ENCODE peak calls at places on chromosomes 7 and 10, in eight cellular contexts. Z is A673; R is CD8-positive, alpha-beta memory T cell; L is Panc1; G is mesenchymal stem cell; P is A549; X is left ventricle myocardium inferior; Y is iPS DF 6.9. V is an unnamed sample. For H3K9me3, the result is how much of the 10 kb centered on the place peaks cover.

GRCh38 chr7:1503390-1503789 is 799 bp downstream of the INTS1 start:
- DNase-seq in Z (no peak), R (no peak), L (no peak), G (no peak), P (no peak), X (no peak), Y (no peak), V (no peak)

GRCh38 chr7:82593780-82594179 is 150.2 kb upstream of the CACNA2D1 start:
- DNase-seq in Z (no peak), R (no peak), L (no peak), G (peak), P (no peak), X (no peak), Y (no peak), V (peak)

GRCh38 chr7:41685684-41686083 is 17.2 kb downstream of the INHBA start:
- DNase-seq in Z (no peak), R (no peak), L (no peak), G (peak), P (no peak), X (no peak), Y (no peak), V (no peak)

GRCh38 chr7:155581107-155581830 is 34.9 kb upstream of the CNPY1 start:
- DNase-seq in Z (no peak), R (no peak), L (no peak), G (no peak), P (no peak), X (no peak), Y (no peak), V (no peak)

GRCh38 chr7:137820677-137821420 is 25.9 kb downstream of the DGKI start:
- DNase-seq in Z (peak), R (no peak), L (no peak), G (peak), P (no peak), X (peak), Y (peak), V (peak)

GRCh38 chr7:128713794-128714193 is 25.4 kb upstream of the CALU start:
- DNase-seq in Z (no peak), R (no peak), L (no peak), G (peak), P (no peak), X (no peak), Y (no peak), V (no peak)

GRCh38 chr10:110443239-110444008 is 54.3 kb upstream of the DUSP5 start:
- DNase-seq in Z (no peak), R (no peak), L (no peak), G (no peak), P (no peak), X (no peak), Y (no peak), V (no peak)

GRCh38 chr10:75630746-75631145 is 199.3 kb downstream of the LRMDA start:
- DNase-seq in Z (no peak), R (no peak), L (no peak), G (no peak), P (no peak), X (no peak), Y (no peak), V (no peak)

GRCh38 chr7:100483728-100484635 is at the start of gene NYAP1:
- DNase-seq in Z (peak), R (peak), L (no peak), G (peak), P (peak), X (peak), Y (no peak), V (peak)

GRCh38 chr10:106565546-106565945 is 599.0 kb downstream of the SORCS1 start:
- DNase-seq in Z (no peak), R (no peak), L (no peak), G (peak), P (no peak), X (no peak), Y (no peak), V (no peak)

GRCh38 chr10:22911889-22912762 is 15.7 kb upstream of the ARMC3 start:
- DNase-seq in Z (peak), R (no peak), L (no peak), G (peak), P (no peak), X (no peak), Y (no peak), V (peak)

GRCh38 chr10:42646692-42647640 is 8.6 kb upstream of the ZNF33B start:
- DNase-seq in Z (no peak), R (no peak), L (no peak), G (no peak), P (no peak), X (no peak), Y (no peak), V (peak)

GRCh38 chr10:84214612-84215235 is 10.6 kb downstream of the LRIT2 start:
- DNase-seq in Z (peak), R (peak), L (no peak), G (no peak), P (no peak), X (no peak), Y (peak), V (no peak)

GRCh38 chr10:12504176-12504575 is 154.8 kb downstream of the CAMK1D start:
- DNase-seq in Z (no peak), R (no peak), L (no peak), G (no peak), P (no peak), X (no peak), Y (no peak), V (no peak)

GRCh38 chr7:5671053-5671452 is 110.4 kb downstream of the RNF216 start:
- DNase-seq in Z (no peak), R (no peak), L (no peak), G (no peak), P (no peak), X (no peak), Y (no peak), V (no peak)

GRCh38 chr7:96233528-96234154 is 88.3 kb downstream of the SLC25A13 start:
- DNase-seq in Z (no peak), R (no peak), L (no peak), G (peak), P (no peak), X (no peak), Y (no peak), V (no peak)

GRCh38 chr10:7389844-7390243 is 21.0 kb downstream of the SFMBT2 start:
- DNase-seq in Z (no peak), R (no peak), L (no peak), G (no peak), P (no peak), X (no peak), Y (no peak), V (no peak)

GRCh38 chr10:72692897-72693598 is 1.1 kb downstream of the MCU start:
- DNase-seq in Z (peak), R (no peak), L (no peak), G (peak), P (no peak), X (no peak), Y (no peak), V (peak)

GRCh38 chr10:59508296-59508695 is 145.9 kb upstream of the FAM13C start:
- DNase-seq in Z (no peak), R (no peak), L (no peak), G (peak), P (no peak), X (no peak), Y (no peak), V (no peak)

GRCh38 chr10:18753496-18753895 is 94.3 kb downstream of the ARL5B start:
- DNase-seq in Z (no peak), R (no peak), L (no peak), G (no peak), P (no peak), X (no peak), Y (no peak), V (no peak)
- H3K9me3 ChIP-seq in Z (under half), R (under half), L (under half), G (under half), P (under half), X (under half), Y (under half), V (under half)

GRCh38 chr7:157621131-157621681 is 284.4 kb downstream of the DNAJB6 start:
- DNase-seq in Z (no peak), R (no peak), L (no peak), G (no peak), P (no peak), X (no peak), Y (no peak), V (no peak)

GRCh38 chr7:157622000-157622399 is 285.2 kb downstream of the DNAJB6 start:
- DNase-seq in Z (no peak), R (no peak), L (no peak), G (no peak), P (no peak), X (no peak), Y (no peak), V (no peak)

GRCh38 chr7:157619753-157620525 is 283.1 kb downstream of the DNAJB6 start:
- DNase-seq in Z (no peak), R (no peak), L (no peak), G (no peak), P (no peak), X (no peak), Y (no peak), V (no peak)

GRCh38 chr7:157618823-157619606 is 282.2 kb downstream of the DNAJB6 start:
- DNase-seq in Z (no peak), R (no peak), L (no peak), G (no peak), P (no peak), X (no peak), Y (no peak), V (no peak)

DNA sequence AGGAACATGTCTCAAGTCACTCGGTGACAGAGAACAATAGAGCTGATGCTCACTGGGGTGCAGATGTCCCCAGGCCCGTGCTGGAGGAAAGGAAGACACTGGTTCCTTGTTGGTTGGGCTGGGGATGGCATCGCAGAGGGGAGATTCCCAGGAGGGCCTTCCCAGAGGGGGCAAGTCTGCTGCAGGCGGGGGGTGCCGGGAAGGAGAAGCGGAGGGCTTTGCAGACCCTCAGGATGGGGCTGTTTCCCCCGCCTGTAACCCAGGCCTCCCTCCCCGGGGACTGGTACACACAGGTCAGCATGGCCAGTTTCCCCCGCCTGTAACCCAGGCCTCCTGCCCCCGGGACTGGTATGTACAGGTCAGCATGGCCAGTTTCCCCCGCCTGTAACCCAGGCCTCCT is 283.8 kb downstream of the DNAJB6 start:
- DNase-seq in Z (no peak), R (no peak), L (no peak), G (no peak), P (no peak), X (no peak), Y (no peak), V (no peak)
- H3K9me3 ChIP-seq in Z (under half), R (under half), L (under half), G (under half), P (under half), X (under half), Y (under half), V (under half)

DNA sequence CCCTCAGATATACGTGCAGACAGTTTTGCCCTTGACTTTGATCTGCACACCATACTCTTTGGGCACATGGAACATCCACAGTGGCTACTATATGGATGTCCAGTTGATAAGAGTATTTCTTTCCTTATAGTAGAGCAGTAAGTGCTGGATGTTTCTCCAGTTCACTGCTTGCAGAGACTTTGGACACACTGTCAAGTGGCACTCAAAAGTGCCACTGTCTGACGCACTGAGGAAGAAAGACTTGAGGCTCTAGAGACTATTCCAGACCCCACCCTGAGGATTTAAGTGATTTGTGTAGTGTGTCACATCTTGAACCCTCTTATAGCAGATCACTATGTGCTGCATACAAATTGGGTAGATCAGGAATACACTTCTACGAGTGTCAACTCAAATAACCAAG is 179.1 kb downstream of the GNAI1 start:
- DNase-seq in Z (no peak), R (no peak), L (no peak), G (no peak), P (no peak), X (no peak), Y (no peak), V (no peak)
- H3K9me3 ChIP-seq in Z (under half), R (under half), L (under half), G (under half), P (under half), X (under half), Y (under half), V (under half)

GRCh38 chr7:4111166-4111565 is 570.9 kb upstream of the FOXK1 start:
- DNase-seq in Z (no peak), R (no peak), L (no peak), G (no peak), P (no peak), X (no peak), Y (no peak), V (no peak)
- H3K9me3 ChIP-seq in Z (under half), R (under half), L (under half), G (under half), P (under half), X (under half), Y (under half), V (under half)

GRCh38 chr7:158271646-158272045 is 316.0 kb downstream of the PTPRN2 start:
- DNase-seq in Z (no peak), R (no peak), L (no peak), G (no peak), P (no peak), X (no peak), Y (no peak), V (no peak)

GRCh38 chr7:158272509-158273137 is 315.0 kb downstream of the PTPRN2 start:
- DNase-seq in Z (no peak), R (no peak), L (no peak), G (no peak), P (no peak), X (no peak), Y (no peak), V (no peak)

GRCh38 chr7:158270106-158270775 is 317.4 kb downstream of the PTPRN2 start:
- DNase-seq in Z (no peak), R (no peak), L (no peak), G (no peak), P (no peak), X (no peak), Y (no peak), V (no peak)

GRCh38 chr7:158272091-158272490 is 315.5 kb downstream of the PTPRN2 start:
- DNase-seq in Z (no peak), R (no peak), L (no peak), G (no peak), P (no peak), X (no peak), Y (no peak), V (no peak)

DNA sequence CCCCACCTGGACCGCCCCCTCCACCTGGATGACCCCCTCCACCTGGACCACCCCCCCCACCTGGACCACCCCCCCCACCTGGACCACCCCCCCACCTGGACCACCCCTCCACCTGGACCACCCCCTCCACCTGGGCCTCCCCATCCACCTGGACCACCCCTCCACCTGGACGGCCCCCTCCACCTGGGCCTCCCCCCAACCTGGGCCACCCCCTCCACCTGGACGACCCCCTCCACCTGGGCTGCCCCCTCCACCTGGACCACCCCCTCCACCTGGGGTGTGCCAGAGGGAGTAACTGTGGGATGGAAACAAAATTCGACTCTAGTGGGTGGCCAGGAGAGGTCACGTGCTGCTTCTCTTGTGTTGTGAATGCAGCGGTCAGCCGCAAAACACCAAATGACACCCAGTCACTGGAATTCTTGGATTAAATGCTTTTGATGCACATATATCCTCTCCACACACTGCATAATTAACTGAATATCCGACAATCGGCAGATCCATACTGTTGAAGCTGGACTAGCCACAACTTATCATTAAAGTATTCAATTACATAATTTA is 316.7 kb downstream of the PTPRN2 start:
- DNase-seq in Z (peak), R (no peak), L (no peak), G (no peak), P (no peak), X (no peak), Y (no peak), V (no peak)
- H3K9me3 ChIP-seq in Z (under half), R (under half), L (under half), G (under half), P (under half), X (under half), Y (under half), V (under half)

V was measured in SJCRH30.